ENCODE peak calls at places on chromosome 2, in six cellular contexts. Q is neuronal stem cell, R is EL, O is ovary, S is NCI-H748 treated with DMSO at 0.1 percent for 48 hours, N is COR-L47. W is an unnamed sample.

GRCh38 chr2:70003093-70003830 is 41.8 kb upstream of the ASPRV1 start:
- DNase-seq in R (no peak), Q (no peak), S (no peak), O (no peak), N (no peak), W (no peak)

GRCh38 chr2:151718247-151718646 is 16.0 kb downstream of the NEB start:
- DNase-seq in Q (no peak), S (no peak), O (no peak), R (no peak), N (no peak), W (no peak)

GRCh38 chr2:128414946-128415767 is 96.5 kb upstream of the HS6ST1 start:
- DNase-seq in R (no peak), O (no peak), S (no peak), Q (no peak), N (no peak), W (no peak)

GRCh38 chr2:6294791-6295190 is 570.9 kb downstream of the CMPK2 start:
- DNase-seq in S (no peak), O (no peak), R (no peak), N (no peak), Q (no peak), W (no peak)

GRCh38 chr2:105175231-105175630 is 66.3 kb upstream of the GPR45 start:
- DNase-seq in O (no peak), Q (no peak), S (no peak), N (no peak), R (no peak), W (no peak)

GRCh38 chr2:181483876-181484275 is 26.7 kb downstream of the ITGA4 start:
- DNase-seq in S (peak; percentile 32), R (no peak), N (no peak), Q (no peak), O (no peak), W (no peak)

GRCh38 chr2:215521031-215521430 is 85.2 kb upstream of the FN1 start:
- DNase-seq in O (no peak), N (no peak), Q (no peak), R (no peak), S (no peak), W (no peak)

GRCh38 chr2:218984239-218985020 is 554 bp downstream of the FEV start:
- DNase-seq in N (no peak), R (no peak), Q (no peak), S (no peak), O (no peak), W (no peak)

GRCh38 chr2:158810761-158811470 is 15.8 kb downstream of the DAPL1 start:
- DNase-seq in Q (no peak), S (no peak), N (no peak), O (no peak), R (no peak), W (no peak)

GRCh38 chr2:239594772-239595608 is 194.2 kb upstream of the HDAC4 start:
- DNase-seq in Q (no peak), O (no peak), N (no peak), R (no peak), S (no peak), W (no peak)

GRCh38 chr2:227052879-227053278 is 111.1 kb downstream of the COL4A4 start:
- DNase-seq in Q (no peak), N (peak; percentile 91), O (no peak), R (no peak), S (peak; percentile 97), W (no peak)

GRCh38 chr2:177295479-177295878 is 31.0 kb upstream of the NFE2L2 start:
- DNase-seq in N (no peak), S (no peak), R (peak; percentile 11), O (peak; percentile 37), Q (no peak), W (no peak)

GRCh38 chr2:162926501-162926900 is 87.9 kb upstream of the KCNH7 start:
- DNase-seq in R (peak; percentile 65), S (no peak), N (no peak), Q (no peak), O (no peak), W (no peak)

GRCh38 chr2:33168973-33169372 is 222.2 kb downstream of the LTBP1 start:
- DNase-seq in N (no peak), O (no peak), Q (no peak), R (no peak), S (no peak), W (no peak)

GRCh38 chr2:128369126-128369555 is 50.5 kb upstream of the HS6ST1 start:
- DNase-seq in N (peak; percentile 9), R (no peak), S (no peak), Q (peak; percentile 71), O (peak; percentile 48), W (no peak)

GRCh38 chr2:73177645-73178255 is 24.6 kb upstream of the NOTO start:
- DNase-seq in Q (no peak), O (no peak), S (no peak), N (no peak), R (no peak), W (no peak)

GRCh38 chr2:9238927-9239326 is 32.3 kb downstream of the ASAP2 start:
- DNase-seq in Q (no peak), O (no peak), R (no peak), S (no peak), N (no peak), W (no peak)

GRCh38 chr2:145740302-145740701 is 1220.4 kb upstream of the ZEB2 start:
- DNase-seq in S (no peak), Q (no peak), N (no peak), R (peak; percentile 20), O (no peak), W (no peak)

GRCh38 chr2:236870401-236870800 is 215.3 kb upstream of the COPS8 start:
- DNase-seq in O (no peak), Q (no peak), N (no peak), R (no peak), S (no peak), W (no peak)

GRCh38 chr2:11676640-11677039 is 6.6 kb upstream of the NTSR2 start:
- DNase-seq in N (no peak), O (no peak), R (no peak), S (no peak), Q (no peak), W (no peak)

GRCh38 chr2:239343460-239343859 is 57.4 kb downstream of the HDAC4 start:
- DNase-seq in O (no peak), S (no peak), Q (no peak), N (no peak), R (no peak), W (no peak)

GRCh38 chr2:234842753-234843152 is 109.1 kb upstream of the SH3BP4 start:
- DNase-seq in Q (no peak), R (no peak), S (no peak), N (no peak), O (no peak), W (no peak)

GRCh38 chr2:146602383-146602782 is 1242.4 kb upstream of the ACVR2A start:
- DNase-seq in N (no peak), R (peak; percentile 69), Q (no peak), S (no peak), O (no peak), W (no peak)

GRCh38 chr2:31038385-31038784 is 99.9 kb downstream of the GALNT14 start:
- DNase-seq in O (no peak), R (no peak), Q (no peak), N (no peak), S (no peak), W (no peak)

GRCh38 chr2:96156011-96156820 is 11.0 kb upstream of the DUSP2 start:
- DNase-seq in N (no peak), O (no peak), S (no peak), Q (no peak), R (no peak), W (no peak)

GRCh38 chr2:192165842-192166241 is 28.9 kb downstream of the TMEFF2 start:
- DNase-seq in Q (no peak), S (no peak), N (no peak), R (no peak), O (no peak), W (no peak)

GRCh38 chr2:74421248-74421870 is at the start of the genes C2orf81 and WDR54:
- DNase-seq in Q (peak; percentile 91), R (peak; percentile 90), N (peak; percentile 95), S (peak; percentile 79), O (peak; percentile 82), W (peak; percentile 87)

GRCh38 chr2:84906108-84906899 is 848 bp downstream of the TMSB10 start:
- DNase-seq in Q (no peak), S (no peak), O (peak; percentile 35), N (peak; percentile 19), R (no peak), W (peak; percentile 61)

GRCh38 chr2:1675633-1676032 is 68.7 kb downstream of the PXDN start:
- DNase-seq in O (peak; percentile 43), N (no peak), R (peak; percentile 97), S (no peak), Q (no peak), W (peak; percentile 82)

GRCh38 chr2:165163771-165164170 is 40.1 kb downstream of the SCN3A start:
- DNase-seq in R (no peak), O (no peak), N (no peak), S (no peak), Q (no peak), W (no peak)

GRCh38 chr2:189674374-189675112 is at the start of gene ANKAR:
- DNase-seq in N (no peak), S (peak; percentile 69), R (peak; percentile 93), Q (peak; percentile 79), O (peak; percentile 90), W (peak; percentile 86)

GRCh38 chr2:27320958-27321543 is 1.8 kb downstream of the MPV17 start:
- DNase-seq in Q (no peak), N (peak; percentile 18), S (no peak), O (peak; percentile 28), R (peak; percentile 99), W (peak; percentile 88)